ENCODE peak calls at places on chromosomes 1 and 21, in four cellular contexts. G is transverse colon, F is fibroblast of mammary gland, T is PC-9. Z is an unnamed sample.

GRCh38 chr21:44930543-44930981 is 9.3 kb upstream of the SLX9 start:
- DNase-seq in G (peak), F (no peak), T (no peak), Z (no peak)

GRCh38 chr1:94602312-94602711 is 60.8 kb upstream of the F3 start:
- DNase-seq in F (peak), T (no peak), G (peak), Z (no peak)

GRCh38 chr1:85934531-85934930 is 222.0 kb downstream of the COL24A1 start:
- DNase-seq in G (no peak), T (no peak), F (no peak), Z (no peak)

GRCh38 chr1:31843506-31843905 is 27.7 kb upstream of the SPOCD1 start:
- DNase-seq in T (peak), G (no peak), F (peak), Z (peak)

GRCh38 chr1:166379447-166379846 is 212.6 kb upstream of the FAM78B start:
- DNase-seq in T (no peak), G (no peak), F (no peak), Z (no peak)

GRCh38 chr1:3671371-3672180 is 19.3 kb downstream of the TP73 start:
- DNase-seq in F (no peak), T (peak), G (no peak), Z (no peak)

GRCh38 chr1:98723574-98723973 is 62.1 kb downstream of the SNX7 start:
- DNase-seq in G (no peak), T (no peak), F (no peak), Z (no peak)

GRCh38 chr1:31769720-31770390 is 5.7 kb upstream of the ADGRB2 start:
- DNase-seq in F (no peak), G (no peak), T (no peak), Z (no peak)

GRCh38 chr1:156661932-156662587 is 15.1 kb downstream of the NES start:
- DNase-seq in G (no peak), T (no peak), F (peak), Z (no peak)

GRCh38 chr1:204280562-204280961 is 66.8 kb upstream of the GOLT1A start:
- DNase-seq in G (no peak), T (no peak), F (no peak), Z (no peak)

GRCh38 chr1:21913258-21913657 is 23.9 kb downstream of the HSPG2 start:
- DNase-seq in G (no peak), F (no peak), T (no peak), Z (no peak)

GRCh38 chr1:91120421-91120820 is 98.6 kb upstream of the ZNF644 start:
- DNase-seq in G (peak), F (peak), T (no peak), Z (no peak)

GRCh38 chr21:44374601-44375280 is 21.3 kb downstream of the TRPM2 start:
- DNase-seq in T (no peak), G (no peak), F (no peak), Z (no peak)

GRCh38 chr1:92922378-92923035 is 38.8 kb downstream of the DIPK1A start:
- DNase-seq in T (no peak), G (no peak), F (peak), Z (no peak)

GRCh38 chr1:238562376-238562775 is 671.7 kb upstream of the ZP4 start:
- DNase-seq in F (peak), G (no peak), T (no peak), Z (no peak)

GRCh38 chr1:159068877-159069276 is 7.7 kb downstream of the AIM2 start:
- DNase-seq in F (peak), G (no peak), T (no peak), Z (no peak)

GRCh38 chr1:165381745-165382530 is 25.4 kb upstream of the LMX1A start:
- DNase-seq in G (no peak), F (peak), T (no peak), Z (no peak)

GRCh38 chr1:21909286-21909759 is 27.8 kb downstream of the HSPG2 start:
- DNase-seq in F (peak), T (no peak), G (no peak), Z (no peak)

GRCh38 chr1:148353461-148354283 is 129.4 kb downstream of the PPIAL4G start:
- DNase-seq in G (no peak), F (peak), T (peak), Z (no peak)

GRCh38 chr1:26289158-26290059 is 9.5 kb downstream of the SH3BGRL3 start:
- DNase-seq in T (no peak), F (no peak), G (peak), Z (no peak)

GRCh38 chr1:95685091-95685490 is 451.1 kb downstream of the RWDD3 start:
- DNase-seq in G (no peak), F (no peak), T (no peak), Z (no peak)

GRCh38 chr1:15849775-15850449 is 2.4 kb downstream of the SPEN start:
- DNase-seq in G (peak), F (peak), T (peak), Z (no peak)

GRCh38 chr1:214660900-214661299 is 57.9 kb downstream of the CENPF start:
- DNase-seq in F (peak), T (no peak), G (peak), Z (no peak)

GRCh38 chr1:53442297-53442696 is 16.9 kb upstream of the DMRTB1 start:
- DNase-seq in F (peak), G (no peak), T (no peak), Z (no peak)

GRCh38 chr1:79198841-79199240 is 192.3 kb upstream of the ADGRL4 start:
- DNase-seq in G (no peak), F (peak), T (no peak), Z (no peak)

GRCh38 chr1:1835546-1835945 is 55.3 kb downstream of the GNB1 start:
- DNase-seq in F (no peak), T (no peak), G (no peak), Z (no peak)

GRCh38 chr1:201904579-201904978 is 15.9 kb downstream of the SHISA4 start:
- DNase-seq in T (no peak), G (peak), F (peak), Z (peak)

GRCh38 chr1:203557958-203558760 is 64.2 kb downstream of the OPTC start:
- DNase-seq in G (peak), T (peak), F (peak), Z (peak)

GRCh38 chr1:17502326-17502778 is 37.1 kb upstream of the ARHGEF10L start:
- DNase-seq in T (peak), F (peak), G (peak), Z (peak)

GRCh38 chr1:221217029-221217428 is 337.8 kb downstream of the HLX start:
- DNase-seq in T (peak), F (no peak), G (no peak), Z (no peak)

GRCh38 chr1:217917277-217917887 is 286.2 kb downstream of the SPATA17 start:
- DNase-seq in T (no peak), G (no peak), F (no peak), Z (no peak)

GRCh38 chr1:170075186-170075585 is 691 bp upstream of the KIFAP3 start:
- DNase-seq in G (no peak), T (no peak), F (no peak), Z (no peak)

GRCh38 chr1:160080381-160081100 is 797 bp upstream of the KCNJ9 start:
- DNase-seq in F (no peak), T (no peak), G (no peak), Z (no peak)

GRCh38 chr1:200211157-200211556 is 183.6 kb downstream of the NR5A2 start:
- DNase-seq in F (peak), G (no peak), T (no peak), Z (no peak)

GRCh38 chr1:61077676-61078521 is 4.5 kb upstream of the NFIA start:
- DNase-seq in F (peak), G (peak), T (peak), Z (peak)

GRCh38 chr1:61078611-61079010 is 3.8 kb upstream of the NFIA start:
- DNase-seq in G (no peak), F (no peak), T (no peak), Z (no peak)

GRCh38 chr1:61079898-61080336 is 2.4 kb upstream of the NFIA start:
- DNase-seq in T (peak), F (peak), G (peak), Z (peak)

GRCh38 chr1:61080408-61081134 is 1.8 kb upstream of the NFIA start:
- DNase-seq in F (no peak), G (no peak), T (no peak), Z (no peak)

GRCh38 chr1:61079276-61079897 is 3.0 kb upstream of the NFIA start:
- DNase-seq in T (no peak), F (no peak), G (peak), Z (no peak)
- H3K4me3 ChIP-seq in T (peak), F (no peak), G (peak), Z (peak)

GRCh38 chr21:35617491-35617890 is 442.8 kb downstream of the SETD4 start:
- DNase-seq in G (no peak), F (no peak), T (no peak), Z (no peak)
- H3K4me3 ChIP-seq in G (no peak), F (no peak), T (no peak), Z (no peak)

GRCh38 chr1:39413902-39414528 is 77.4 kb upstream of the BMP8A start:
- DNase-seq in T (no peak), G (no peak), F (no peak), Z (no peak)

GRCh38 chr1:39412892-39413291 is 78.5 kb upstream of the BMP8A start:
- DNase-seq in G (no peak), F (no peak), T (no peak), Z (no peak)

GRCh38 chr1:39410915-39411436 is 80.5 kb upstream of the BMP8A start:
- DNase-seq in F (peak), T (peak), G (peak), Z (no peak)

GRCh38 chr1:39411526-39411925 is 79.9 kb upstream of the BMP8A start:
- DNase-seq in G (no peak), F (no peak), T (no peak), Z (no peak)

DNA sequence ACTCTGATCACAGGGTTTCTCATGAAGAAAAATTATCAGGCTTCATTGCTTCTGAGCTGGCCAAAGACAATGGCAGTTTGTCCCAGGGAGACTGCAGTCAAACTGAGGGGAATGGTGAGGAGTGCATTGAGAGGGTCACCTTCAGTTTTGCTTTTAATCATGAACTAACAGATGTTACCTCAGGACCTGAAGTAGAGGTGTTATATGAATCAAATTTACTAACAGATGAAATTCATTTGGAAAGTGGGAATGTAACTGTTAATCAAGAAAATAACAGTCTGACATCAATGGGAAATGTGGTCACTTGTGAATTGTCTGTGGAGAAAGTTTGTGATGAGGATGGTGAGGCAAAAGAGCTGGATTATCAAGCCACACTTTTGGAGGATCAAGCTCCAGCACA is 79.4 kb upstream of the BMP8A start:
- DNase-seq in T (no peak), G (no peak), F (no peak), Z (no peak)
- H3K4me3 ChIP-seq in T (peak), G (no peak), F (peak), Z (peak)

GRCh38 chr1:43558346-43558841 is 27.7 kb downstream of the PTPRF start:
- DNase-seq in G (peak), T (no peak), F (peak), Z (no peak)
- H3K4me3 ChIP-seq in G (no peak), T (no peak), F (no peak), Z (peak)

GRCh38 chr1:61341426-61341825 is 259.1 kb downstream of the NFIA start:
- DNase-seq in G (no peak), F (no peak), T (no peak), Z (no peak)

GRCh38 chr1:61337471-61337870 is 255.1 kb downstream of the NFIA start:
- DNase-seq in F (no peak), T (no peak), G (no peak), Z (no peak)

GRCh38 chr1:61337037-61337436 is 254.7 kb downstream of the NFIA start:
- DNase-seq in F (peak), T (no peak), G (no peak), Z (no peak)

GRCh38 chr1:61337981-61338848 is 255.9 kb downstream of the NFIA start:
- DNase-seq in G (peak), T (peak), F (peak), Z (peak)

GRCh38 chr1:61338899-61339298 is 256.5 kb downstream of the NFIA start:
- DNase-seq in F (no peak), G (no peak), T (no peak), Z (no peak)
- H3K4me3 ChIP-seq in F (no peak), G (no peak), T (peak), Z (peak)

GRCh38 chr1:51237714-51238403 is 1.8 kb downstream of the RNF11 start:
- DNase-seq in T (no peak), F (peak), G (no peak), Z (no peak)
- H3K4me3 ChIP-seq in T (peak), F (peak), G (peak), Z (peak)

GRCh38 chr1:8987881-8988617 is 38.2 kb downstream of the SLC2A7 start:
- DNase-seq in G (peak), T (peak), F (peak), Z (no peak)
- H3K4me3 ChIP-seq in G (no peak), T (no peak), F (no peak), Z (no peak)

GRCh38 chr21:42287193-42288083 is 27.8 kb downstream of the TFF3 start:
- DNase-seq in T (no peak), G (no peak), F (no peak), Z (no peak)
- H3K4me3 ChIP-seq in T (no peak), G (no peak), F (no peak), Z (no peak)

GRCh38 chr1:18927654-18928272 is 25.4 kb upstream of the ALDH4A1 start:
- DNase-seq in F (no peak), T (peak), G (no peak), Z (no peak)

GRCh38 chr1:18928406-18928805 is 26.1 kb upstream of the ALDH4A1 start:
- DNase-seq in G (no peak), F (no peak), T (no peak), Z (no peak)

GRCh38 chr1:18928985-18929384 is 26.6 kb upstream of the ALDH4A1 start:
- DNase-seq in G (no peak), T (no peak), F (no peak), Z (no peak)

GRCh38 chr1:18926315-18927081 is 24.1 kb upstream of the ALDH4A1 start:
- DNase-seq in T (peak), G (peak), F (peak), Z (peak)

DNA sequence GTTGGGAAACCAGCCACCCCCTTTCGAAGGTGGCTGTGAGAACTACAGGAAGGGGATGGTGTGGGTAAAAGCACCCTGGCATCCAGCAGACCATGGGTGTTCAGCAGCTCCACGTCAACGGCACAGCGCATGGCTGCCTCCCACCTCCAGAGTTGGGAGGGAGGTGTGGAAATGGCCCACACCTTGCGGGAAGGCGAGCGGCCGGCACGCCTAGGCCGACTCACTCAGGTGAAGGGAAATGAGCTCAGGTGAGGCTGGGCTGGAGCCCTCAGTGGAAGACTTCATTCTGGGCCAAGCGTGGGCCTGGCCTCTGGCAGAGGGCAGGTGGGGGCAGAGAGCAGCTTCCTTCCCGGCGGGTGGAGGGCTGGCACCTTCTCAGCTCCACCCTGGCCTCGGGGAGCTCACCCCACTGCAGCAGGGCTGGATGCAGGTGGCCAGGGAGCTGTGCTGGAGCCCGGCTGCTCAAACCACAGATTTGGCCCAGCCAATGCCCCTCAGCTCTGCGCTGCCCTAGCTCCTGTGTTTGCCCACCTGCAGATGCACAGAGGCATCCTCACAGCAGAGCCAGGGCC is 24.8 kb upstream of the ALDH4A1 start:
- DNase-seq in G (peak), T (peak), F (no peak), Z (no peak)
- H3K4me3 ChIP-seq in G (peak), T (peak), F (no peak), Z (peak)

Z was measured in thoracic aorta.